ENCODE peak calls at places on chromosomes 13 and 19, in four cellular contexts. One of them, this sample, is unnamed.

GRCh38 chr19:55958356-55958755 is 10.7 kb downstream of the NLRP8 start:
- DNase-seq in dorsolateral prefrontal cortex: no peak
- DNase-seq in HEK293T: no peak
- DNase-seq in activated CD4-positive, alpha-beta T cell treated with anti-CD3 and anti-CD28 coated beads, Interleukin-2, amount 50 U/mL, for 48 hours: no peak
- DNase-seq in this sample: no peak

GRCh38 chr13:67192751-67193150 is 37.4 kb downstream of the PCDH9 start:
- DNase-seq in dorsolateral prefrontal cortex: no peak
- DNase-seq in HEK293T: no peak
- DNase-seq in activated CD4-positive, alpha-beta T cell treated with anti-CD3 and anti-CD28 coated beads, Interleukin-2, amount 50 U/mL, for 48 hours: no peak
- DNase-seq in this sample: no peak

GRCh38 chr19:35165200-35166058 is 10.9 kb downstream of the FXYD5 start:
- DNase-seq in HEK293T: no peak
- DNase-seq in activated CD4-positive, alpha-beta T cell treated with anti-CD3 and anti-CD28 coated beads, Interleukin-2, amount 50 U/mL, for 48 hours: no peak
- DNase-seq in dorsolateral prefrontal cortex: no peak
- DNase-seq in this sample: no peak

GRCh38 chr19:42204684-42205083 is 12.8 kb downstream of the DEDD2 start:
- DNase-seq in activated CD4-positive, alpha-beta T cell treated with anti-CD3 and anti-CD28 coated beads, Interleukin-2, amount 50 U/mL, for 48 hours: no peak
- DNase-seq in dorsolateral prefrontal cortex: no peak
- DNase-seq in HEK293T: no peak
- DNase-seq in this sample: no peak

GRCh38 chr19:43660301-43660700 is 9.7 kb downstream of the PLAUR start:
- DNase-seq in activated CD4-positive, alpha-beta T cell treated with anti-CD3 and anti-CD28 coated beads, Interleukin-2, amount 50 U/mL, for 48 hours: no peak
- DNase-seq in HEK293T: no peak
- DNase-seq in dorsolateral prefrontal cortex: no peak
- DNase-seq in this sample: no peak

GRCh38 chr13:110138700-110139036 is 168.3 kb downstream of the COL4A1 start:
- DNase-seq in activated CD4-positive, alpha-beta T cell treated with anti-CD3 and anti-CD28 coated beads, Interleukin-2, amount 50 U/mL, for 48 hours: no peak
- DNase-seq in HEK293T: no peak
- DNase-seq in dorsolateral prefrontal cortex: no peak
- DNase-seq in this sample: no peak

GRCh38 chr13:59103004-59103768 is 1060.5 kb downstream of the DIAPH3 start:
- DNase-seq in activated CD4-positive, alpha-beta T cell treated with anti-CD3 and anti-CD28 coated beads, Interleukin-2, amount 50 U/mL, for 48 hours: no peak
- DNase-seq in dorsolateral prefrontal cortex: no peak
- DNase-seq in HEK293T: no peak
- DNase-seq in this sample: no peak

GRCh38 chr13:30905932-30906383 is at the start of gene MEDAG:
- DNase-seq in activated CD4-positive, alpha-beta T cell treated with anti-CD3 and anti-CD28 coated beads, Interleukin-2, amount 50 U/mL, for 48 hours: no peak
- DNase-seq in HEK293T: no peak
- DNase-seq in dorsolateral prefrontal cortex: no peak
- DNase-seq in this sample: no peak

GRCh38 chr13:51134763-51135365 is 23.8 kb upstream of the C13orf42 start:
- DNase-seq in activated CD4-positive, alpha-beta T cell treated with anti-CD3 and anti-CD28 coated beads, Interleukin-2, amount 50 U/mL, for 48 hours: no peak
- DNase-seq in dorsolateral prefrontal cortex: no peak
- DNase-seq in HEK293T: no peak
- DNase-seq in this sample: no peak

GRCh38 chr19:2455481-2456300 is 1.1 kb downstream of the LMNB2 start:
- DNase-seq in HEK293T: peak; percentile 48
- DNase-seq in dorsolateral prefrontal cortex: no peak
- DNase-seq in activated CD4-positive, alpha-beta T cell treated with anti-CD3 and anti-CD28 coated beads, Interleukin-2, amount 50 U/mL, for 48 hours: peak; percentile 56
- DNase-seq in this sample: peak; percentile 90

GRCh38 chr13:23500858-23501257 is 67.4 kb upstream of the SACS start:
- DNase-seq in dorsolateral prefrontal cortex: no peak
- DNase-seq in HEK293T: no peak
- DNase-seq in activated CD4-positive, alpha-beta T cell treated with anti-CD3 and anti-CD28 coated beads, Interleukin-2, amount 50 U/mL, for 48 hours: no peak
- DNase-seq in this sample: no peak

GRCh38 chr13:23824355-23824754 is 64.8 kb downstream of the MIPEP start:
- DNase-seq in dorsolateral prefrontal cortex: no peak
- DNase-seq in activated CD4-positive, alpha-beta T cell treated with anti-CD3 and anti-CD28 coated beads, Interleukin-2, amount 50 U/mL, for 48 hours: no peak
- DNase-seq in HEK293T: no peak
- DNase-seq in this sample: no peak

GRCh38 chr13:73618275-73618865 is 515.8 kb downstream of the KLF12 start:
- DNase-seq in dorsolateral prefrontal cortex: no peak
- DNase-seq in activated CD4-positive, alpha-beta T cell treated with anti-CD3 and anti-CD28 coated beads, Interleukin-2, amount 50 U/mL, for 48 hours: no peak
- DNase-seq in HEK293T: peak; percentile 45
- DNase-seq in this sample: no peak

GRCh38 chr19:9970481-9970880 is 34.2 kb upstream of the OLFM2 start:
- DNase-seq in activated CD4-positive, alpha-beta T cell treated with anti-CD3 and anti-CD28 coated beads, Interleukin-2, amount 50 U/mL, for 48 hours: no peak
- DNase-seq in dorsolateral prefrontal cortex: no peak
- DNase-seq in HEK293T: no peak
- DNase-seq in this sample: no peak

GRCh38 chr13:45119990-45120864 is at the start of gene GTF2F2:
- DNase-seq in HEK293T: peak; percentile 91
- DNase-seq in dorsolateral prefrontal cortex: peak; percentile 87
- DNase-seq in activated CD4-positive, alpha-beta T cell treated with anti-CD3 and anti-CD28 coated beads, Interleukin-2, amount 50 U/mL, for 48 hours: peak; percentile 86
- DNase-seq in this sample: peak; percentile 90

GRCh38 chr19:42524250-42524649 is 4.0 kb downstream of the CEACAM1 start:
- DNase-seq in dorsolateral prefrontal cortex: no peak
- DNase-seq in activated CD4-positive, alpha-beta T cell treated with anti-CD3 and anti-CD28 coated beads, Interleukin-2, amount 50 U/mL, for 48 hours: no peak
- DNase-seq in HEK293T: no peak
- DNase-seq in this sample: no peak

GRCh38 chr19:49142866-49143335 is 12.3 kb downstream of the HRC start:
- DNase-seq in activated CD4-positive, alpha-beta T cell treated with anti-CD3 and anti-CD28 coated beads, Interleukin-2, amount 50 U/mL, for 48 hours: peak; percentile 77
- DNase-seq in dorsolateral prefrontal cortex: peak; percentile 89
- DNase-seq in HEK293T: peak; percentile 89
- DNase-seq in this sample: peak; percentile 89

GRCh38 chr19:32599736-32600157 is 18.8 kb downstream of the PDCD5 start:
- DNase-seq in activated CD4-positive, alpha-beta T cell treated with anti-CD3 and anti-CD28 coated beads, Interleukin-2, amount 50 U/mL, for 48 hours: peak; percentile 13
- DNase-seq in dorsolateral prefrontal cortex: no peak
- DNase-seq in HEK293T: peak; percentile 58
- DNase-seq in this sample: peak; percentile 70

GRCh38 chr13:41500501-41500900 is 43.2 kb downstream of the RGCC start:
- DNase-seq in dorsolateral prefrontal cortex: no peak
- DNase-seq in HEK293T: no peak
- DNase-seq in activated CD4-positive, alpha-beta T cell treated with anti-CD3 and anti-CD28 coated beads, Interleukin-2, amount 50 U/mL, for 48 hours: peak; percentile 42
- DNase-seq in this sample: no peak

GRCh38 chr19:1067341-1068103 is 555 bp downstream of the ARHGAP45 start:
- DNase-seq in HEK293T: no peak
- DNase-seq in dorsolateral prefrontal cortex: no peak
- DNase-seq in activated CD4-positive, alpha-beta T cell treated with anti-CD3 and anti-CD28 coated beads, Interleukin-2, amount 50 U/mL, for 48 hours: no peak
- DNase-seq in this sample: peak; percentile 47

GRCh38 chr13:37956536-37956935 is 87.0 kb upstream of the TRPC4 start:
- DNase-seq in HEK293T: no peak
- DNase-seq in activated CD4-positive, alpha-beta T cell treated with anti-CD3 and anti-CD28 coated beads, Interleukin-2, amount 50 U/mL, for 48 hours: no peak
- DNase-seq in dorsolateral prefrontal cortex: no peak
- DNase-seq in this sample: no peak

GRCh38 chr19:10517760-10518443 is 655 bp upstream of the S1PR5 start:
- DNase-seq in HEK293T: peak; percentile 47
- DNase-seq in dorsolateral prefrontal cortex: peak; percentile 45
- DNase-seq in activated CD4-positive, alpha-beta T cell treated with anti-CD3 and anti-CD28 coated beads, Interleukin-2, amount 50 U/mL, for 48 hours: no peak
- DNase-seq in this sample: peak; percentile 45

GRCh38 chr13:45473627-45474026 is 8.9 kb downstream of the COG3 start:
- DNase-seq in HEK293T: peak; percentile 22
- DNase-seq in dorsolateral prefrontal cortex: no peak
- DNase-seq in activated CD4-positive, alpha-beta T cell treated with anti-CD3 and anti-CD28 coated beads, Interleukin-2, amount 50 U/mL, for 48 hours: no peak
- DNase-seq in this sample: peak; percentile 29

This sample was measured in GM13976.